ENCODE peak calls at places on chromosomes 3 and 15, in four cellular contexts. F is RWPE2, M is AG09309, P is PC-3. N is an unnamed sample.

GRCh38 chr15:90099072-90099867 is 3.0 kb downstream of the IDH2 start:
- DNase-seq in F (no peak), M (no peak), P (no peak), N (no peak)

GRCh38 chr3:125332504-125332903 is 42.6 kb downstream of the ZNF148 start:
- DNase-seq in F (no peak), M (no peak), P (no peak), N (no peak)

GRCh38 chr3:37823189-37823588 is 38.5 kb upstream of the CTDSPL start:
- DNase-seq in F (no peak), M (no peak), P (no peak), N (no peak)

GRCh38 chr3:186882881-186883685 is 40.6 kb downstream of the ADIPOQ start:
- DNase-seq in F (no peak), M (peak; percentile 33), P (peak; percentile 88), N (no peak)

GRCh38 chr3:13123765-13124164 is 50.5 kb upstream of the IQSEC1 start:
- DNase-seq in F (peak; percentile 34), M (no peak), P (no peak), N (no peak)

GRCh38 chr3:185688808-185689207 is 102.7 kb downstream of the SENP2 start:
- DNase-seq in F (peak; percentile 98), M (peak; percentile 87), P (peak; percentile 99), N (peak; percentile 70)

GRCh38 chr15:42363942-42364341 is 4.6 kb downstream of the CAPN3 start:
- DNase-seq in F (no peak), M (no peak), P (no peak), N (no peak)

GRCh38 chr3:12828751-12829150 is 12.6 kb downstream of the RPL32 start:
- DNase-seq in F (no peak), M (no peak), P (peak; percentile 88), N (no peak)

GRCh38 chr3:34015204-34016142 is 217.0 kb downstream of the PDCD6IP start:
- DNase-seq in F (no peak), M (no peak), P (peak; percentile 42), N (no peak)

GRCh38 chr3:115788921-115789470 is 165.7 kb downstream of the GAP43 start:
- DNase-seq in F (no peak), M (peak; percentile 83), P (peak; percentile 97), N (peak; percentile 87)

GRCh38 chr15:64917211-64917610 is 5.5 kb downstream of the ANKDD1A start:
- DNase-seq in F (no peak), M (no peak), P (no peak), N (no peak)

GRCh38 chr15:63015618-63016017 is 26.9 kb upstream of the TPM1 start:
- DNase-seq in F (no peak), M (no peak), P (peak; percentile 17), N (no peak)

GRCh38 chr15:68328485-68328884 is 50.9 kb downstream of the FEM1B start:
- DNase-seq in F (no peak), M (no peak), P (peak; percentile 14), N (no peak)

GRCh38 chr3:37702478-37703154 is 159.1 kb upstream of the CTDSPL start:
- DNase-seq in F (no peak), M (no peak), P (no peak), N (no peak)

GRCh38 chr15:92151741-92152140 is 241.9 kb upstream of the ST8SIA2 start:
- DNase-seq in F (no peak), M (no peak), P (no peak), N (no peak)

GRCh38 chr3:63193647-63194046 is 84.5 kb upstream of the SYNPR start:
- DNase-seq in F (no peak), M (peak; percentile 11), P (peak; percentile 23), N (peak; percentile 7)

GRCh38 chr15:38054488-38054887 is 120.0 kb downstream of the TMCO5A start:
- DNase-seq in F (no peak), M (peak; percentile 66), P (peak; percentile 39), N (no peak)

DNA sequence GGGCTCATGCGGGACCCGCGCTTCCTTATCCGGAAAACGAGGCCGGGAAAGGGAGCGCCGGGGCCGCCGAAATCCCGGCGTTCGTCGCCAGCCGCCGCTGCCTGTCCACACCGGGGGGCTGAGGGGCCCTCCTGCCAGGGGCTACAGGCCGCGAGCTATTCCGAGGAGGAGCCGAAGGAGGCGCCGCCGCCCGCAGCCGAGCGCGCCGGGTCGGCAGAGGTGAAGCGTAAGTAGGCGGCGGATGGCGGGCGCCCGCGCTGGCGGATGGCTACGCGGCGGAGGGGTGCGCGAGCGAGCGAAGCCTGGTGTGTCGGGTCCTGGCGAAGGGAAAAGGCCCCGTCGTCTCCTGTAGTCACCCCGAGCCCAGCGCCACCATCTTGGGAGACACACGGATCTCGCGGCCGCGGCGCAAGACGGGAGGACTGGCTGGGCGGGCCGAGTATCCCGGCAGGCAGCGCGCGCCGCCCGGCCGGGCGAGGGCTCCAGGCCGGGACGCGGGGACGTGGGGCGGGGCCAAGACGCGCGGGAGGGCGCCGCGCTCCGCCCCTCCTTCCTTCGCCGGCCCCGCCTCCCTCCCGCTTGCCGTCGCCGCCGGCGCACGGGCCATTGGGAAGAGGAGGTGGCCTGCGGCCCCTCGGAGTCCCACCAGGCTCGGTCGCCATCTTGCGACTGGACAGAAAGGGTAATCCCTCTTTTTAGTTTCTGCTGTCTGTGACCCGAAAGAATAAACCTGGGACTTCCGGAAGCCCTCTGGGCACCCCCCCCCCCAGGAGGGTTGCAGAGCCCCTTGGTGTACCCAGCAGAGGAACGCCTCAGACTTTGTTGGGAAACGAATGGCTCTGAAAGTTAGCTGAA is at the start of gene UBE3A:
- DNase-seq in F (peak; percentile 94), M (peak; percentile 58), P (peak; percentile 94), N (peak; percentile 59)
- TF ChIP-seq CTCF in F (peak; percentile 52), M (peak; percentile 19), P (no peak), N (no peak)

GRCh38 chr15:49178477-49178876 is 8.4 kb downstream of the GALK2 start:
- DNase-seq in F (no peak), M (no peak), P (no peak), N (no peak)
- H3K4me3 ChIP-seq in F (no peak overlapping the region), M (no peak overlapping the region), P (no peak overlapping the region), N (no peak overlapping the region)

GRCh38 chr3:135929670-135930069 is 35.9 kb upstream of the PPP2R3A start:
- DNase-seq in F (no peak), M (no peak), P (peak; percentile 53), N (no peak)
- TF ChIP-seq CTCF in F (no peak), M (no peak), P (no peak), N (no peak)

GRCh38 chr3:58490860-58491501 is 915 bp upstream of the KCTD6 start:
- DNase-seq in F (no peak), M (no peak), P (no peak), N (no peak)
- H3K4me3 ChIP-seq in F (no peak overlapping the region), M (no peak overlapping the region), P (peak overlapping the region; percentile 63), N (peak overlapping the region; percentile 49)

GRCh38 chr3:123036352-123037014 is 8.9 kb upstream of the SEMA5B start:
- DNase-seq in F (no peak), M (peak; percentile 68), P (peak; percentile 37), N (no peak)
- TF ChIP-seq CTCF in F (no peak), M (no peak), P (no peak), N (no peak)

DNA sequence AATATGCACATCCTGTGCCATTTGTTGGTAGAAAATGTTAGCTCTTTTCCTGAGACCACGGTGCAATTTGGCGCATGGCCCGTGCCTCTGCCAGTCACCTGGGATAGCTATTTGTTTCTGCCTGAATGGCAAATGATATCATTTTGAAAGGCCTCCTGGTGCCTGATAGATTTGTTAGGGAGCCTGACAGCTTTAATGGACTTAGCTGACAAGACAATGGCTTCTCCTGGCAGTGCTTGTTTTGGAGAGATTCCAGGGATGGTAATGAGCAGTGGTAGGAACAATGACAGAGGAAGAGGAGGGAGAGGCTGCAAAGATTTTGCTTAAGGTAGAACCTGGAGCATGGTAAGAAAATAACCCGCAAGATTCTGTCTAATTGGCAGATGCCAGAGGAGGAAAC is 268.5 kb downstream of the CLSTN2 start:
- DNase-seq in F (no peak), M (no peak), P (no peak), N (no peak)
- H3K4me3 ChIP-seq in F (no peak overlapping the region), M (no peak overlapping the region), P (no peak overlapping the region), N (no peak overlapping the region)

GRCh38 chr3:71930056-71930991 is 145.4 kb upstream of the PROK2 start:
- DNase-seq in F (no peak), M (peak; percentile 2), P (peak; percentile 31), N (no peak)
- TF ChIP-seq CTCF in F (peak; percentile 23), M (no peak), P (peak; percentile 62), N (peak; percentile 63)

DNA sequence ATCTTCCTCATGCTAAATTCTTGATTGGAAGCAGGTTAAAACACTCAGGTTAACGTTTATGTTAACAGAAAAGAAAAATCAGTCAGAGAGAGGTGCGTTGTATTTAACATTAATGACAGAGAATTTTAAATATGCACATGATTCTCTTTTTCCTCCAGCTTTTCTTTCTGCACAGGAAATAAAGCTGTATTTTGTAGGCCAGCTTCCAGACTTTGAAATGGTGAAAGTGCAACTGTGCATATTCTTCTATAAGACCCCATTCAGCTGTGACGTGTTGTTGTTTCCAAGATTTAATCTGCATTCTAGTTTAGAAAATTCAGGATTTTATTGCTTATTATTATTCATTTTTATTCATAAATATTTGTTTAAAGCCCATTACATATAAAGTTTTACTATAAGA is 11.8 kb downstream of the MBNL1 start:
- DNase-seq in F (no peak), M (no peak), P (no peak), N (no peak)
- H3K4me3 ChIP-seq in F (no peak overlapping the region), M (no peak overlapping the region), P (no peak overlapping the region), N (no peak overlapping the region)

GRCh38 chr3:140974900-140975299 is 33.3 kb downstream of the SLC25A36 start:
- DNase-seq in F (no peak), M (no peak), P (no peak), N (no peak)

GRCh38 chr3:140972833-140973232 is 31.2 kb downstream of the SLC25A36 start:
- DNase-seq in F (no peak), M (peak; percentile 3), P (peak; percentile 22), N (no peak)
- TF ChIP-seq CTCF in F (peak; percentile 48), M (peak; percentile 8), P (peak; percentile 53), N (peak; percentile 39)

GRCh38 chr3:81789686-81790085 is 28.2 kb upstream of the GBE1 start:
- DNase-seq in F (no peak), M (no peak), P (no peak), N (no peak)

GRCh38 chr3:81788044-81788443 is 26.6 kb upstream of the GBE1 start:
- DNase-seq in F (no peak), M (no peak), P (no peak), N (no peak)

GRCh38 chr3:81790117-81790516 is 28.7 kb upstream of the GBE1 start:
- DNase-seq in F (no peak), M (no peak), P (no peak), N (no peak)

GRCh38 chr3:81793410-81793809 is 32.0 kb upstream of the GBE1 start:
- DNase-seq in F (no peak), M (no peak), P (no peak), N (no peak)

GRCh38 chr3:81788650-81789049 is 27.2 kb upstream of the GBE1 start:
- DNase-seq in F (no peak), M (no peak), P (no peak), N (no peak)
- H3K4me3 ChIP-seq in F (no peak overlapping the region), M (no peak overlapping the region), P (no peak overlapping the region), N (no peak overlapping the region)

N was measured in retinal pigment epithelial cell.